ENCODE peak calls at places on chromosomes 12 and 14, in four cellular contexts. One of them, this sample, is unnamed.

GRCh38 chr14:69671365-69672050 is 60.1 kb downstream of the SUSD6 start:
- DNase-seq in Panc1: no peak
- DNase-seq in K562: no peak
- DNase-seq in HepG2: no peak
- DNase-seq in this sample: no peak

GRCh38 chr14:69901113-69901951 is 22.1 kb downstream of the SMOC1 start:
- DNase-seq in Panc1: no peak
- DNase-seq in K562: no peak
- DNase-seq in HepG2: no peak
- DNase-seq in this sample: no peak

GRCh38 chr12:5623411-5623810 is 191.5 kb downstream of the NTF3 start:
- DNase-seq in Panc1: no peak
- DNase-seq in K562: no peak
- DNase-seq in HepG2: no peak
- DNase-seq in this sample: no peak

GRCh38 chr12:118541071-118541470 is 164.7 kb downstream of the SUDS3 start:
- DNase-seq in Panc1: no peak
- DNase-seq in K562: no peak
- DNase-seq in HepG2: no peak
- DNase-seq in this sample: no peak

GRCh38 chr14:67396381-67396965 is 15.5 kb downstream of the PLEK2 start:
- DNase-seq in Panc1: no peak
- DNase-seq in K562: no peak
- DNase-seq in HepG2: no peak
- DNase-seq in this sample: no peak

GRCh38 chr12:14901228-14901562 is 15.5 kb upstream of the MGP start:
- DNase-seq in Panc1: no peak
- DNase-seq in K562: no peak
- DNase-seq in HepG2: no peak
- DNase-seq in this sample: no peak

GRCh38 chr14:29222671-29223268 is 456.2 kb downstream of the FOXG1 start:
- DNase-seq in Panc1: peak; percentile 7
- DNase-seq in K562: no peak
- DNase-seq in HepG2: peak; percentile 63
- DNase-seq in this sample: no peak

GRCh38 chr12:7994731-7995205 is 37.7 kb upstream of the FOXJ2 start:
- DNase-seq in Panc1: no peak
- DNase-seq in K562: no peak
- DNase-seq in HepG2: no peak
- DNase-seq in this sample: no peak

GRCh38 chr14:88095791-88096190 is 90.9 kb downstream of the GPR65 start:
- DNase-seq in Panc1: no peak
- DNase-seq in K562: no peak
- DNase-seq in HepG2: no peak
- DNase-seq in this sample: no peak

GRCh38 chr12:104218935-104219334 is 3.4 kb downstream of the TXNRD1 start:
- DNase-seq in Panc1: no peak
- DNase-seq in K562: no peak
- DNase-seq in HepG2: no peak
- DNase-seq in this sample: peak; percentile 19

GRCh38 chr14:76084374-76084773 is 67.3 kb upstream of the GPATCH2L start:
- DNase-seq in Panc1: no peak
- DNase-seq in K562: no peak
- DNase-seq in HepG2: no peak
- DNase-seq in this sample: no peak

GRCh38 chr12:107788281-107788680 is 13.8 kb downstream of the ASCL4 start:
- DNase-seq in Panc1: no peak
- DNase-seq in K562: no peak
- DNase-seq in HepG2: no peak
- DNase-seq in this sample: no peak

GRCh38 chr14:59482120-59482434 is 2.1 kb downstream of the L3HYPDH start:
- DNase-seq in Panc1: peak; percentile 25
- DNase-seq in K562: no peak
- DNase-seq in HepG2: no peak
- DNase-seq in this sample: no peak

GRCh38 chr12:11578461-11578993 is 70.9 kb upstream of the ETV6 start:
- DNase-seq in Panc1: no peak
- DNase-seq in K562: no peak
- DNase-seq in HepG2: no peak
- DNase-seq in this sample: no peak

GRCh38 chr12:47021298-47021697 is 58.1 kb upstream of the PCED1B start:
- DNase-seq in Panc1: peak; percentile 84
- DNase-seq in K562: peak; percentile 32
- DNase-seq in HepG2: peak; percentile 46
- DNase-seq in this sample: peak; percentile 90

GRCh38 chr14:100728962-100729361 is 2.3 kb downstream of the DLK1 start:
- DNase-seq in Panc1: no peak
- DNase-seq in K562: no peak
- DNase-seq in HepG2: no peak
- DNase-seq in this sample: no peak

GRCh38 chr14:60051690-60052324 is 39.9 kb upstream of the PCNX4 start:
- DNase-seq in Panc1: no peak
- DNase-seq in K562: no peak
- DNase-seq in HepG2: no peak
- DNase-seq in this sample: no peak

GRCh38 chr14:101503431-101504095 is 57.7 kb upstream of the DIO3 start:
- DNase-seq in Panc1: no peak
- DNase-seq in K562: no peak
- DNase-seq in HepG2: no peak
- DNase-seq in this sample: no peak

GRCh38 chr14:69648480-69649414 is 37.4 kb downstream of the SUSD6 start:
- DNase-seq in Panc1: peak; percentile 39
- DNase-seq in K562: no peak
- DNase-seq in HepG2: peak; percentile 83
- DNase-seq in this sample: no peak

GRCh38 chr12:103561174-103561573 is 25.9 kb upstream of the STAB2 start:
- DNase-seq in Panc1: no peak
- DNase-seq in K562: no peak
- DNase-seq in HepG2: no peak
- DNase-seq in this sample: no peak

GRCh38 chr12:119700078-119700477 is 32.1 kb downstream of the PRKAB1 start:
- DNase-seq in Panc1: no peak
- DNase-seq in K562: no peak
- DNase-seq in HepG2: no peak
- DNase-seq in this sample: no peak

GRCh38 chr12:3965096-3965495 is 91.9 kb upstream of the PARP11 start:
- DNase-seq in Panc1: no peak
- DNase-seq in K562: no peak
- DNase-seq in HepG2: no peak
- DNase-seq in this sample: no peak

GRCh38 chr12:124732275-124733075 is 131.2 kb downstream of the SCARB1 start:
- DNase-seq in Panc1: no peak
- DNase-seq in K562: no peak
- DNase-seq in HepG2: no peak
- DNase-seq in this sample: no peak

GRCh38 chr12:106080111-106080732 is 58.5 kb downstream of the NUAK1 start:
- DNase-seq in Panc1: no peak
- DNase-seq in K562: no peak
- DNase-seq in HepG2: no peak
- DNase-seq in this sample: no peak

GRCh38 chr14:73344304-73344703 is 107.0 kb downstream of the PAPLN start:
- DNase-seq in Panc1: no peak
- DNase-seq in K562: no peak
- DNase-seq in HepG2: no peak
- DNase-seq in this sample: no peak

GRCh38 chr12:53481957-53482586 is 17.2 kb downstream of the MAP3K12 start:
- DNase-seq in Panc1: no peak
- DNase-seq in K562: no peak
- DNase-seq in HepG2: peak; percentile 49
- DNase-seq in this sample: no peak

GRCh38 chr12:2958432-2959193 is 584 bp upstream of the TEAD4 start:
- DNase-seq in Panc1: no peak
- DNase-seq in K562: peak; percentile 92
- DNase-seq in HepG2: peak; percentile 69
- DNase-seq in this sample: peak; percentile 33

GRCh38 chr12:1130164-1130563 is 139.1 kb downstream of the ERC1 start:
- DNase-seq in Panc1: no peak
- DNase-seq in K562: no peak
- DNase-seq in HepG2: peak; percentile 83
- DNase-seq in this sample: peak; percentile 78

GRCh38 chr12:128131955-128132354 is 135.0 kb upstream of the TMEM132C start:
- DNase-seq in Panc1: no peak
- DNase-seq in K562: no peak
- DNase-seq in HepG2: no peak
- DNase-seq in this sample: no peak

GRCh38 chr14:72904840-72905561 is 11.1 kb upstream of the DPF3 start:
- DNase-seq in Panc1: peak; percentile 52
- DNase-seq in K562: peak; percentile 30
- DNase-seq in HepG2: peak; percentile 53
- DNase-seq in this sample: peak; percentile 44

GRCh38 chr12:105025890-105026289 is 39.8 kb downstream of the NOPCHAP1 start:
- DNase-seq in Panc1: no peak
- DNase-seq in K562: no peak
- DNase-seq in HepG2: no peak
- DNase-seq in this sample: no peak

GRCh38 chr14:81382517-81383225 is 17.5 kb downstream of the STON2 start:
- DNase-seq in Panc1: no peak
- DNase-seq in K562: no peak
- DNase-seq in HepG2: no peak
- DNase-seq in this sample: no peak

GRCh38 chr14:63454863-63455622 is 88.1 kb downstream of the PPP2R5E start:
- DNase-seq in Panc1: no peak
- DNase-seq in K562: no peak
- DNase-seq in HepG2: no peak
- DNase-seq in this sample: no peak

GRCh38 chr12:40946612-40947194 is 241.4 kb upstream of the PDZRN4 start:
- DNase-seq in Panc1: no peak
- DNase-seq in K562: peak; percentile 32
- DNase-seq in HepG2: peak; percentile 4
- DNase-seq in this sample: peak; percentile 22
- TF ChIP-seq TCF7L2 in Panc1: no peak
- TF ChIP-seq TCF7L2 in K562: no peak
- TF ChIP-seq TCF7L2 in HepG2: no peak
- TF ChIP-seq TCF7L2 in this sample: no peak

GRCh38 chr12:64525461-64526160 is 73.7 kb downstream of the TBK1 start:
- DNase-seq in Panc1: no peak
- DNase-seq in K562: no peak
- DNase-seq in HepG2: no peak
- DNase-seq in this sample: no peak

GRCh38 chr12:64522807-64523206 is 70.9 kb downstream of the TBK1 start:
- DNase-seq in Panc1: no peak
- DNase-seq in K562: no peak
- DNase-seq in HepG2: no peak
- DNase-seq in this sample: no peak

GRCh38 chr12:64530566-64530965 is 78.6 kb downstream of the TBK1 start:
- DNase-seq in Panc1: no peak
- DNase-seq in K562: no peak
- DNase-seq in HepG2: no peak
- DNase-seq in this sample: no peak

GRCh38 chr12:64528616-64529015 is 76.7 kb downstream of the TBK1 start:
- DNase-seq in Panc1: no peak
- DNase-seq in K562: no peak
- DNase-seq in HepG2: no peak
- DNase-seq in this sample: no peak

GRCh38 chr12:64526859-64527258 is 74.9 kb downstream of the TBK1 start:
- DNase-seq in Panc1: no peak
- DNase-seq in K562: no peak
- DNase-seq in HepG2: no peak
- DNase-seq in this sample: no peak
- TF ChIP-seq TCF7L2 in Panc1: no peak
- TF ChIP-seq TCF7L2 in K562: no peak
- TF ChIP-seq TCF7L2 in HepG2: no peak
- TF ChIP-seq TCF7L2 in this sample: no peak

GRCh38 chr12:131108171-131108955 is 154.7 kb downstream of the ADGRD1 start:
- DNase-seq in Panc1: no peak
- DNase-seq in K562: peak; percentile 17
- DNase-seq in HepG2: no peak
- DNase-seq in this sample: no peak
- TF ChIP-seq TCF7L2 in Panc1: no peak
- TF ChIP-seq TCF7L2 in K562: no peak
- TF ChIP-seq TCF7L2 in HepG2: no peak
- TF ChIP-seq TCF7L2 in this sample: no peak

GRCh38 chr12:114213055-114213561 is 192.8 kb downstream of the TBX5 start:
- DNase-seq in Panc1: no peak
- DNase-seq in K562: peak; percentile 17
- DNase-seq in HepG2: no peak
- DNase-seq in this sample: no peak
- TF ChIP-seq TCF7L2 in Panc1: no peak
- TF ChIP-seq TCF7L2 in K562: no peak
- TF ChIP-seq TCF7L2 in HepG2: no peak
- TF ChIP-seq TCF7L2 in this sample: no peak

DNA sequence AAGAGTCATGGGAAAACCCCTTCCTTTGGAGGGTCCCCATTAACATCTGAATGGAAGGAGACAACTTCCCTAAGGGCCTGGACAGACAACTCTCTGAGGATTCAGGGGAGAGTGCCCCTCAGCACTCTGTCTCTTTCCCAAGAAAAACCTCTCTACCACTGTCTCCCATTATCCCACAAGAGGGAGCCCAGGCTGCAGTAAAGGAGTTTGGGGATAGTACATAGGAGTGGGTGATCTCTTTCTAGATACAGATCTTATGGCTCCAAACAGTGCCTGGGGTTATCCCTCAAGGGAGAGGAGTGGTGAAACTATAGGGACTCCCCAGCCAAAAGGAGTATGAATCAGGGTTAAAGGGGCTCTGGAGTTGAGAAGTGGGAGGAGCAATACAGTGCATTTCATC is 6.1 kb downstream of the WNT10B start:
- DNase-seq in Panc1: no peak
- DNase-seq in K562: no peak
- DNase-seq in HepG2: no peak
- DNase-seq in this sample: no peak
- TF ChIP-seq TCF7L2 in Panc1: no peak
- TF ChIP-seq TCF7L2 in K562: no peak
- TF ChIP-seq TCF7L2 in HepG2: no peak
- TF ChIP-seq TCF7L2 in this sample: no peak

GRCh38 chr12:97716356-97716755 is 253.8 kb downstream of the RMST start:
- DNase-seq in Panc1: no peak
- DNase-seq in K562: no peak
- DNase-seq in HepG2: peak; percentile 9
- DNase-seq in this sample: no peak
- TF ChIP-seq TCF7L2 in Panc1: no peak
- TF ChIP-seq TCF7L2 in K562: no peak
- TF ChIP-seq TCF7L2 in HepG2: no peak
- TF ChIP-seq TCF7L2 in this sample: no peak

This sample was measured in HCT116.